ENCODE peak calls at places on chromosomes 4 and X, in eight cellular contexts. One of them, this sample, is unnamed.

GRCh38 chrX:130393451-130394074 is 8.1 kb upstream of the GPR119 start:
- DNase-seq in adrenal gland: peak; percentile 52
- DNase-seq in body of pancreas: peak; percentile 42
- DNase-seq in tibial nerve: peak; percentile 14
- DNase-seq in heart left ventricle: no peak
- DNase-seq in suprapubic skin: no peak
- DNase-seq in NB4: peak; percentile 42
- DNase-seq in ovary: no peak
- DNase-seq in this sample: peak; percentile 14

GRCh38 chr4:102867278-102868152 is 1.3 kb upstream of the CISD2 start:
- DNase-seq in adrenal gland: no peak
- DNase-seq in body of pancreas: no peak
- DNase-seq in tibial nerve: no peak
- DNase-seq in heart left ventricle: no peak
- DNase-seq in suprapubic skin: no peak
- DNase-seq in NB4: peak; percentile 74
- DNase-seq in ovary: no peak
- DNase-seq in this sample: peak; percentile 57

GRCh38 chr4:182306792-182307507 is 63.7 kb downstream of the TENM3 start:
- DNase-seq in adrenal gland: no peak
- DNase-seq in body of pancreas: no peak
- DNase-seq in tibial nerve: no peak
- DNase-seq in heart left ventricle: no peak
- DNase-seq in suprapubic skin: no peak
- DNase-seq in NB4: peak; percentile 6
- DNase-seq in ovary: no peak
- DNase-seq in this sample: no peak

GRCh38 chrX:103398321-103398937 is 22.1 kb downstream of the BEX3 start:
- DNase-seq in adrenal gland: peak; percentile 30
- DNase-seq in body of pancreas: peak; percentile 6
- DNase-seq in tibial nerve: no peak
- DNase-seq in heart left ventricle: no peak
- DNase-seq in suprapubic skin: no peak
- DNase-seq in NB4: peak; percentile 61
- DNase-seq in ovary: no peak
- DNase-seq in this sample: peak; percentile 7

GRCh38 chrX:40644175-40644574 is 3.2 kb downstream of the CXorf38 start:
- DNase-seq in adrenal gland: no peak
- DNase-seq in body of pancreas: peak; percentile 12
- DNase-seq in tibial nerve: no peak
- DNase-seq in heart left ventricle: no peak
- DNase-seq in suprapubic skin: no peak
- DNase-seq in NB4: peak; percentile 84
- DNase-seq in ovary: no peak
- DNase-seq in this sample: peak; percentile 48

GRCh38 chr4:29037501-29037900 is 1682.7 kb upstream of the PCDH7 start:
- DNase-seq in adrenal gland: no peak
- DNase-seq in body of pancreas: no peak
- DNase-seq in tibial nerve: no peak
- DNase-seq in heart left ventricle: no peak
- DNase-seq in suprapubic skin: no peak
- DNase-seq in NB4: no peak
- DNase-seq in ovary: no peak
- DNase-seq in this sample: no peak

GRCh38 chrX:872090-872489 is 241.5 kb downstream of the SHOX start:
- DNase-seq in adrenal gland: no peak
- DNase-seq in body of pancreas: no peak
- DNase-seq in tibial nerve: no peak
- DNase-seq in heart left ventricle: no peak
- DNase-seq in suprapubic skin: no peak
- DNase-seq in NB4: no peak
- DNase-seq in ovary: no peak
- DNase-seq in this sample: no peak

GRCh38 chr4:99853993-99854392 is 37.4 kb downstream of the DAPP1 start:
- DNase-seq in adrenal gland: no peak
- DNase-seq in body of pancreas: no peak
- DNase-seq in tibial nerve: no peak
- DNase-seq in heart left ventricle: no peak
- DNase-seq in suprapubic skin: no peak
- DNase-seq in NB4: no peak
- DNase-seq in ovary: no peak
- DNase-seq in this sample: no peak

GRCh38 chrX:9878141-9878875 is 88.8 kb upstream of the CLDN34 start:
- DNase-seq in adrenal gland: no peak
- DNase-seq in body of pancreas: no peak
- DNase-seq in tibial nerve: no peak
- DNase-seq in heart left ventricle: no peak
- DNase-seq in suprapubic skin: no peak
- DNase-seq in NB4: no peak
- DNase-seq in ovary: no peak
- DNase-seq in this sample: no peak

GRCh38 chrX:122094611-122095010 is 1047.2 kb downstream of the GLUD2 start:
- DNase-seq in adrenal gland: no peak
- DNase-seq in body of pancreas: no peak
- DNase-seq in tibial nerve: no peak
- DNase-seq in heart left ventricle: no peak
- DNase-seq in suprapubic skin: no peak
- DNase-seq in NB4: no peak
- DNase-seq in ovary: no peak
- DNase-seq in this sample: no peak

GRCh38 chrX:39613997-39614679 is 483.6 kb downstream of the BCOR start:
- DNase-seq in adrenal gland: no peak
- DNase-seq in body of pancreas: peak; percentile 25
- DNase-seq in tibial nerve: no peak
- DNase-seq in heart left ventricle: no peak
- DNase-seq in suprapubic skin: no peak
- DNase-seq in NB4: no peak
- DNase-seq in ovary: no peak
- DNase-seq in this sample: no peak

GRCh38 chrX:2735270-2735669 is 16.6 kb upstream of the XG start:
- DNase-seq in adrenal gland: no peak
- DNase-seq in body of pancreas: no peak
- DNase-seq in tibial nerve: no peak
- DNase-seq in heart left ventricle: no peak
- DNase-seq in suprapubic skin: no peak
- DNase-seq in NB4: no peak
- DNase-seq in ovary: no peak
- DNase-seq in this sample: no peak

GRCh38 chr4:38002451-38003071 is 42.4 kb downstream of the PTTG2 start:
- DNase-seq in adrenal gland: no peak
- DNase-seq in body of pancreas: no peak
- DNase-seq in tibial nerve: no peak
- DNase-seq in heart left ventricle: no peak
- DNase-seq in suprapubic skin: no peak
- DNase-seq in NB4: no peak
- DNase-seq in ovary: no peak
- DNase-seq in this sample: no peak

GRCh38 chr4:10917475-10918103 is 233.0 kb upstream of the CLNK start:
- DNase-seq in adrenal gland: peak; percentile 49
- DNase-seq in body of pancreas: peak; percentile 82
- DNase-seq in tibial nerve: no peak
- DNase-seq in heart left ventricle: no peak
- DNase-seq in suprapubic skin: no peak
- DNase-seq in NB4: no peak
- DNase-seq in ovary: no peak
- DNase-seq in this sample: no peak

GRCh38 chrX:40031861-40032422 is 65.8 kb downstream of the BCOR start:
- DNase-seq in adrenal gland: peak; percentile 39
- DNase-seq in body of pancreas: no peak
- DNase-seq in tibial nerve: no peak
- DNase-seq in heart left ventricle: no peak
- DNase-seq in suprapubic skin: no peak
- DNase-seq in NB4: no peak
- DNase-seq in ovary: no peak
- DNase-seq in this sample: no peak

GRCh38 chr4:139815646-139816601 is 150.3 kb downstream of the MGST2 start:
- DNase-seq in adrenal gland: peak; percentile 78
- DNase-seq in body of pancreas: peak; percentile 30
- DNase-seq in tibial nerve: no peak
- DNase-seq in heart left ventricle: peak; percentile 53
- DNase-seq in suprapubic skin: peak; percentile 68
- DNase-seq in NB4: peak; percentile 87
- DNase-seq in ovary: peak; percentile 70
- DNase-seq in this sample: no peak

GRCh38 chr4:139861471-139861870 is 195.9 kb downstream of the MGST2 start:
- DNase-seq in adrenal gland: peak; percentile 43
- DNase-seq in body of pancreas: peak; percentile 71
- DNase-seq in tibial nerve: no peak
- DNase-seq in heart left ventricle: no peak
- DNase-seq in suprapubic skin: no peak
- DNase-seq in NB4: no peak
- DNase-seq in ovary: no peak
- DNase-seq in this sample: no peak

GRCh38 chrX:18833071-18833731 is 125.8 kb downstream of the PPEF1 start:
- DNase-seq in adrenal gland: peak; percentile 85
- DNase-seq in body of pancreas: peak; percentile 8
- DNase-seq in tibial nerve: peak; percentile 14
- DNase-seq in heart left ventricle: peak; percentile 35
- DNase-seq in suprapubic skin: no peak
- DNase-seq in NB4: no peak
- DNase-seq in ovary: peak; percentile 77
- DNase-seq in this sample: no peak
- TF ChIP-seq POLR2A in adrenal gland: no peak
- TF ChIP-seq POLR2A in body of pancreas: no peak
- TF ChIP-seq POLR2A in tibial nerve: no peak
- TF ChIP-seq POLR2A in heart left ventricle: no peak
- TF ChIP-seq POLR2A in suprapubic skin: no peak
- TF ChIP-seq POLR2A in NB4: no peak
- TF ChIP-seq POLR2A in ovary: no peak
- TF ChIP-seq POLR2A in this sample: no peak

DNA sequence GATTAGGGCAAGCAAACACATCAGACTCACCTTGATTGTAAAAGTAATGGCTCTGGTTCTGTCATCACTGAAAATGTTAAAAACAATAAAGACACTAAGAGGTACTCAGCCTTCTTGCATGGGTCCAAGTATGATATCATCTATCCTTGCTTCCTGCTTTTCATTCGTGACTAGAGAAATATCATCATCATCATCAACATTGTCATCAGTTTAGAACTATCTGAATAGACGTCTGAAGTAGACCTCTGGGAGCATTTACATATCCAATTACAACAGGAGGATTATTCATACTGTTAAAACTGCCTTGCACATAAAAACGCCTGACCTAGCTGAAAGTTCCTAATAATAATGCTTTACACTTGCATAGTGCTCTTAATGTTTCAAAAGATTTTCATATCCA is 9.8 kb upstream of the FRAS1 start:
- DNase-seq in adrenal gland: no peak
- DNase-seq in body of pancreas: no peak
- DNase-seq in tibial nerve: no peak
- DNase-seq in heart left ventricle: no peak
- DNase-seq in suprapubic skin: no peak
- DNase-seq in NB4: no peak
- DNase-seq in ovary: no peak
- DNase-seq in this sample: no peak
- TF ChIP-seq POLR2A in adrenal gland: no peak
- TF ChIP-seq POLR2A in body of pancreas: no peak
- TF ChIP-seq POLR2A in tibial nerve: no peak
- TF ChIP-seq POLR2A in heart left ventricle: no peak
- TF ChIP-seq POLR2A in suprapubic skin: no peak
- TF ChIP-seq POLR2A in NB4: no peak
- TF ChIP-seq POLR2A in ovary: no peak
- TF ChIP-seq POLR2A in this sample: no peak

GRCh38 chr4:26861434-26862186 is 969 bp downstream of the STIM2 start:
- DNase-seq in adrenal gland: peak; percentile 79
- DNase-seq in body of pancreas: peak; percentile 73
- DNase-seq in tibial nerve: peak; percentile 36
- DNase-seq in heart left ventricle: peak; percentile 79
- DNase-seq in suprapubic skin: peak; percentile 84
- DNase-seq in NB4: peak; percentile 88
- DNase-seq in ovary: peak; percentile 55
- DNase-seq in this sample: peak; percentile 77

GRCh38 chr4:26858947-26859401 is 1.7 kb upstream of the STIM2 start:
- DNase-seq in adrenal gland: no peak
- DNase-seq in body of pancreas: no peak
- DNase-seq in tibial nerve: no peak
- DNase-seq in heart left ventricle: no peak
- DNase-seq in suprapubic skin: no peak
- DNase-seq in NB4: peak; percentile 15
- DNase-seq in ovary: no peak
- DNase-seq in this sample: peak; percentile 80

GRCh38 chr4:26859762-26860156 is 882 bp upstream of the STIM2 start:
- DNase-seq in adrenal gland: no peak
- DNase-seq in body of pancreas: no peak
- DNase-seq in tibial nerve: no peak
- DNase-seq in heart left ventricle: no peak
- DNase-seq in suprapubic skin: no peak
- DNase-seq in NB4: no peak
- DNase-seq in ovary: no peak
- DNase-seq in this sample: peak; percentile 69

GRCh38 chr4:26860922-26861433 is 337 bp downstream of the STIM2 start:
- DNase-seq in adrenal gland: peak; percentile 59
- DNase-seq in body of pancreas: peak; percentile 53
- DNase-seq in tibial nerve: no peak
- DNase-seq in heart left ventricle: no peak
- DNase-seq in suprapubic skin: peak; percentile 72
- DNase-seq in NB4: peak; percentile 85
- DNase-seq in ovary: peak; percentile 45
- DNase-seq in this sample: peak; percentile 74

DNA sequence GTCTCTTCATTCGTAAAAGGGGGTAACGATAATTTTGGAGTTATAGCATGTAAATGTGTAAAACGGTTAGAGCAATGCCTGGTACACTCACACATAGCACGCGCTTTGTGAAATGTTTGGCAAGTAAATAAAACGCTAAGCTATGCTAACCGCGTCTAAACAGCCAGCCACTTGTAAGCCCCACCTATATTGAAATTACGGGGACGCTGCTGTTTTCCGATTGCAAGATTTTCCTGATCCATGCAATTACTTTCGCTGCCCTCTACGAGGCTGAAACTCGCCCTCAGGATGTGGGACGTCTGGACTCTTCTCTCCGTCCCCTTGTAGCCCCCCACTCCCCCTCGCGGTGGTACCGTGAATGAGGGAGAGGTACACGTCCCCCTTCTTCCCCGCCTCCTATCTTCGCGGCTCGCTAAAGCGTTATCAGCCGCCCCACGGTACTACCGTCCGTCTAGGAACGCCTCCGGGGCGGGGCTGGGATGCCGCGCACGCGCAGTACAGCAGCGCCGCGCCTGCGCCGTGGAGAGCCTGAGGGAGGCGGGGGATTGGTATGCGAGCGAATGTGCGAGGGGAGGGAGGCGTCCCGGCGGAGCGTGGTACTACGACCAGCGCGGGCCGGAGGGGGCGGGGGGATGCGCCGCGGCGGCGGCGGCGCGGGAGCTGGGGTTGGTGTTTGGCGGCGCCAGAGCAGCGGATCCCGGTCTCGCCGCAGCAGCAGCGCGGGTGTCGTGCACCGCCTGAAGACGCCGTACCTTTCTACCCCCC is at the start of gene STIM2:
- DNase-seq in adrenal gland: peak; percentile 96
- DNase-seq in body of pancreas: peak; percentile 96
- DNase-seq in tibial nerve: peak; percentile 91
- DNase-seq in heart left ventricle: peak; percentile 97
- DNase-seq in suprapubic skin: peak; percentile 96
- DNase-seq in NB4: peak; percentile 100
- DNase-seq in ovary: peak; percentile 96
- DNase-seq in this sample: peak; percentile 98
- TF ChIP-seq POLR2A in adrenal gland: peak; percentile 59
- TF ChIP-seq POLR2A in body of pancreas: peak; percentile 75
- TF ChIP-seq POLR2A in tibial nerve: peak; percentile 89
- TF ChIP-seq POLR2A in heart left ventricle: peak; percentile 94
- TF ChIP-seq POLR2A in suprapubic skin: no peak
- TF ChIP-seq POLR2A in NB4: peak; percentile 87
- TF ChIP-seq POLR2A in ovary: peak; percentile 65
- TF ChIP-seq POLR2A in this sample: peak; percentile 97

GRCh38 chrX:109709129-109709631 is 23.9 kb downstream of the ACSL4 start:
- DNase-seq in adrenal gland: no peak
- DNase-seq in body of pancreas: no peak
- DNase-seq in tibial nerve: no peak
- DNase-seq in heart left ventricle: no peak
- DNase-seq in suprapubic skin: no peak
- DNase-seq in NB4: peak; percentile 79
- DNase-seq in ovary: no peak
- DNase-seq in this sample: peak; percentile 26
- TF ChIP-seq POLR2A in adrenal gland: no peak
- TF ChIP-seq POLR2A in body of pancreas: no peak
- TF ChIP-seq POLR2A in tibial nerve: no peak
- TF ChIP-seq POLR2A in heart left ventricle: no peak
- TF ChIP-seq POLR2A in suprapubic skin: no peak
- TF ChIP-seq POLR2A in NB4: no peak
- TF ChIP-seq POLR2A in ovary: no peak
- TF ChIP-seq POLR2A in this sample: no peak